ENCODE peak calls at places on chromosomes 11 and 22, in ten cellular contexts. One of them, this sample, is unnamed.

GRCh38 chr11:68331338-68331947 is 19.1 kb downstream of the LRP5 start:
- DNase-seq in stomach: no peak
- DNase-seq in CD8-positive, alpha-beta memory T cell: no peak
- DNase-seq in tibial nerve: no peak
- DNase-seq in transverse colon: peak; percentile 51
- DNase-seq in uterus: no peak
- DNase-seq in mesenchymal stem cell: no peak
- DNase-seq in mammary epithelial cell: no peak
- DNase-seq in cardiac muscle cell: no peak
- DNase-seq in neural progenitor cell: no peak
- DNase-seq in this sample: no peak

GRCh38 chr11:73907191-73907590 is 30.4 kb downstream of the PAAF1 start:
- DNase-seq in stomach: no peak
- DNase-seq in CD8-positive, alpha-beta memory T cell: peak; percentile 10
- DNase-seq in tibial nerve: no peak
- DNase-seq in transverse colon: no peak
- DNase-seq in uterus: no peak
- DNase-seq in mesenchymal stem cell: peak; percentile 20
- DNase-seq in mammary epithelial cell: peak; percentile 67
- DNase-seq in cardiac muscle cell: no peak
- DNase-seq in neural progenitor cell: no peak
- DNase-seq in this sample: no peak

GRCh38 chr22:43399980-43400358 is 11.8 kb upstream of the MPPED1 start:
- DNase-seq in stomach: no peak
- DNase-seq in CD8-positive, alpha-beta memory T cell: no peak
- DNase-seq in tibial nerve: no peak
- DNase-seq in transverse colon: no peak
- DNase-seq in uterus: no peak
- DNase-seq in mesenchymal stem cell: no peak
- DNase-seq in mammary epithelial cell: no peak
- DNase-seq in cardiac muscle cell: no peak
- DNase-seq in neural progenitor cell: no peak
- DNase-seq in this sample: no peak

GRCh38 chr22:40578171-40578570 is 58.3 kb downstream of the MRTFA start:
- DNase-seq in stomach: no peak
- DNase-seq in CD8-positive, alpha-beta memory T cell: no peak
- DNase-seq in tibial nerve: no peak
- DNase-seq in transverse colon: no peak
- DNase-seq in uterus: no peak
- DNase-seq in mesenchymal stem cell: no peak
- DNase-seq in mammary epithelial cell: no peak
- DNase-seq in cardiac muscle cell: no peak
- DNase-seq in neural progenitor cell: no peak
- DNase-seq in this sample: no peak

GRCh38 chr11:8283510-8284272 is 20.0 kb upstream of the LMO1 start:
- DNase-seq in stomach: no peak
- DNase-seq in CD8-positive, alpha-beta memory T cell: no peak
- DNase-seq in tibial nerve: no peak
- DNase-seq in transverse colon: no peak
- DNase-seq in uterus: no peak
- DNase-seq in mesenchymal stem cell: peak; percentile 18
- DNase-seq in mammary epithelial cell: no peak
- DNase-seq in cardiac muscle cell: peak; percentile 91
- DNase-seq in neural progenitor cell: peak; percentile 67
- DNase-seq in this sample: no peak

GRCh38 chr11:42768576-42768975 is 543.2 kb upstream of the API5 start:
- DNase-seq in stomach: no peak
- DNase-seq in CD8-positive, alpha-beta memory T cell: no peak
- DNase-seq in tibial nerve: no peak
- DNase-seq in transverse colon: no peak
- DNase-seq in uterus: no peak
- DNase-seq in mesenchymal stem cell: no peak
- DNase-seq in mammary epithelial cell: no peak
- DNase-seq in cardiac muscle cell: no peak
- DNase-seq in neural progenitor cell: no peak
- DNase-seq in this sample: no peak

GRCh38 chr22:26565181-26565580 is 24.8 kb downstream of the TPST2 start:
- DNase-seq in stomach: no peak
- DNase-seq in CD8-positive, alpha-beta memory T cell: no peak
- DNase-seq in tibial nerve: no peak
- DNase-seq in transverse colon: no peak
- DNase-seq in uterus: no peak
- DNase-seq in mesenchymal stem cell: no peak
- DNase-seq in mammary epithelial cell: peak; percentile 51
- DNase-seq in cardiac muscle cell: no peak
- DNase-seq in neural progenitor cell: no peak
- DNase-seq in this sample: no peak

GRCh38 chr11:76610871-76611475 is 59.6 kb downstream of the LRRC32 start:
- DNase-seq in stomach: no peak
- DNase-seq in CD8-positive, alpha-beta memory T cell: no peak
- DNase-seq in tibial nerve: no peak
- DNase-seq in transverse colon: no peak
- DNase-seq in uterus: no peak
- DNase-seq in mesenchymal stem cell: peak; percentile 26
- DNase-seq in mammary epithelial cell: no peak
- DNase-seq in cardiac muscle cell: peak; percentile 94
- DNase-seq in neural progenitor cell: no peak
- DNase-seq in this sample: no peak

GRCh38 chr11:66353762-66354161 is 6.3 kb upstream of the B4GAT1 start:
- DNase-seq in stomach: peak; percentile 61
- DNase-seq in CD8-positive, alpha-beta memory T cell: no peak
- DNase-seq in tibial nerve: no peak
- DNase-seq in transverse colon: no peak
- DNase-seq in uterus: no peak
- DNase-seq in mesenchymal stem cell: peak; percentile 52
- DNase-seq in mammary epithelial cell: no peak
- DNase-seq in cardiac muscle cell: no peak
- DNase-seq in neural progenitor cell: no peak
- DNase-seq in this sample: no peak

GRCh38 chr11:73324665-73325035 is 16.6 kb downstream of the ARHGEF17 start:
- DNase-seq in stomach: no peak
- DNase-seq in CD8-positive, alpha-beta memory T cell: no peak
- DNase-seq in tibial nerve: no peak
- DNase-seq in transverse colon: no peak
- DNase-seq in uterus: no peak
- DNase-seq in mesenchymal stem cell: no peak
- DNase-seq in mammary epithelial cell: no peak
- DNase-seq in cardiac muscle cell: no peak
- DNase-seq in neural progenitor cell: no peak
- DNase-seq in this sample: no peak

GRCh38 chr22:48227341-48228018 is 1465.0 kb downstream of the TBC1D22A start:
- DNase-seq in stomach: no peak
- DNase-seq in CD8-positive, alpha-beta memory T cell: no peak
- DNase-seq in tibial nerve: no peak
- DNase-seq in transverse colon: no peak
- DNase-seq in uterus: no peak
- DNase-seq in mesenchymal stem cell: no peak
- DNase-seq in mammary epithelial cell: no peak
- DNase-seq in cardiac muscle cell: no peak
- DNase-seq in neural progenitor cell: no peak
- DNase-seq in this sample: no peak

DNA sequence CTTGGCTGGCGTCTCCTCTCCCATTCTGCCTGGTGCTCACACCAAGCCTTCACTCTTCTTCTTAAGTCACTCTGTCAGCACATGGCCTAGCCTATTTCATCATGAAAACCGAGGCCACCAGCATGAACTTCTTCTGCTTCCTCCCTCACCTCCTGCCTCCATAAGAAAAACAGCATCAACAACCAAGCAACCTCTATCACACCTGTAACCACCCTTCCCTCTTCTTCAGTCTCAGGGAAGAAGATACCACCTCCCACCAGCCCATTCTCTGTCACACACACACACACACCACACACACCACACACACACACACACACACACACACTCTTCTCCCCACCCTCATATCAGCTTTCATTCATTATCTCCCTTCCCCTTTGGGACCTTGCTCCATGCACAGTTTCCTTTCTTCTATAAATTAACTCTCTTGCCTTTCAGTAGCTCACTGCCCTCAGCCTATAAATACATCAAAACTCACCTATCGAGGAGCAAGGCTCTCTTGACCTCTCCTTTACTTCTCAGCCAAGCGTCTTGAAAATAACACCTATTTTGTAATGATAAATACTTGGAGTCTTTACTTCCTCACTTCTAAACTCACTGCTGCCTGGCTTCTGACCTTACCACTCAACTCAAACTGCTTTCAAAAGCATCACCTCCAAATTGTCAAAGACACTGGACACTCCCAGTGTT is 36.5 kb downstream of the SC5D start:
- DNase-seq in stomach: no peak
- DNase-seq in CD8-positive, alpha-beta memory T cell: peak; percentile 6
- DNase-seq in tibial nerve: no peak
- DNase-seq in transverse colon: no peak
- DNase-seq in uterus: no peak
- DNase-seq in mesenchymal stem cell: no peak
- DNase-seq in mammary epithelial cell: no peak
- DNase-seq in cardiac muscle cell: no peak
- DNase-seq in neural progenitor cell: no peak
- DNase-seq in this sample: no peak
- H3K27ac ChIP-seq in stomach: no peak overlapping the region
- H3K27ac ChIP-seq in CD8-positive, alpha-beta memory T cell: no peak overlapping the region
- H3K27ac ChIP-seq in tibial nerve: no peak overlapping the region
- H3K27ac ChIP-seq in transverse colon: no peak overlapping the region
- H3K27ac ChIP-seq in uterus: no peak overlapping the region
- H3K27ac ChIP-seq in mesenchymal stem cell: no peak overlapping the region
- H3K27ac ChIP-seq in mammary epithelial cell: no peak overlapping the region
- H3K27ac ChIP-seq in cardiac muscle cell: no peak overlapping the region
- H3K27ac ChIP-seq in neural progenitor cell: no peak overlapping the region
- H3K27ac ChIP-seq in this sample: no peak overlapping the region

DNA sequence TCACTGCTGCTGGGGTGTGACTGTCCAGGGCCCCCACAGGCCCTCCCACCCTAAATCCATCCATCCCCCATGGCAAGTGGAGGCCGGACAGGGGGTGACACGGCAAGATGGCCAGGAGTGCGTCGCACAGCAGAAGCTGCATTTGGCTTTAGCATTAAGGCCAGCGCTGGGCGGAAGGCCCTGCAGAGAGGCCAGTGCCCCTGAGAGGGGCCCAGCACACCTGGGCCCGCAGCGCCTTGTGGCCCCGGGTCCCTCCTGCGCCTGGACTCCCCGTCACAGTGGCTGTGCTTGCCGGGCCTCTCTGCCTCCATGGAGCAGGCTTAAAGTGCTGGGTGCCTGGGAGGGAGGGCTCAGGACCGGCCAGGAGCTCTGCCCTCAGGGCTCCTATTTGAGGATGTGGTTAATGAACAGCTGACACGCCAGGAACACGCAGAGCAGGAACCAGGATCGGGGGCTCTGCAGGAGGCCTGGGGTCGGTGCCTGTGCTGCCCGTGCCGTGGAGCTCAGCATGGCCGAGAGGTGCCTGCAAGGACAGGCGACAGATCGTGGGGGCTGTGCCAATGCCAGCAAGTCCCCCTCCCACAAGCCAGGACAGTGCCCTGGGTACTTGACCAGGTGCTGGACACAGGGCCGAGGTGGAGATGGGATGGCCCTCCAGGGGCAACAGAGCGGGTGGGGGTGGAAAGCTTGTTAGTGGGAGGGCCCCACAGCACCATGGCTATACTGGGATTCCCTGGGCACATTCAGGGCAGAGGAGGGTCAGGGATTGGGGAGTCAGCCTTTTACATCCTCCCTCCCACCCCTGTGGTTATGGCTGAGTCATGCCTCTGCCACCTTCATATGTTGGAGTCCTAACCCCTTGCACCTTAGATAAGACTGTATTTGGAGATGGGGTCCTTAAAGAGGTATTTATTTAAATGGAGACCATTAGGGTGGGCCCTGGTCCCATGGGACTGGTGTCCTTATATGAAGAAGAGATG is 30.9 kb upstream of the CARS1 start:
- DNase-seq in stomach: no peak
- DNase-seq in CD8-positive, alpha-beta memory T cell: no peak
- DNase-seq in tibial nerve: no peak
- DNase-seq in transverse colon: no peak
- DNase-seq in uterus: no peak
- DNase-seq in mesenchymal stem cell: peak; percentile 24
- DNase-seq in mammary epithelial cell: peak; percentile 39
- DNase-seq in cardiac muscle cell: no peak
- DNase-seq in neural progenitor cell: no peak
- DNase-seq in this sample: peak; percentile 52
- H3K4me1 ChIP-seq in stomach: no peaks in the 10 kb centered on the region
- H3K4me1 ChIP-seq in CD8-positive, alpha-beta memory T cell: no peaks in the 10 kb centered on the region
- H3K4me1 ChIP-seq in tibial nerve: no peaks in the 10 kb centered on the region
- H3K4me1 ChIP-seq in transverse colon: peaks cover 3% of the 10 kb centered on the region
- H3K4me1 ChIP-seq in uterus: no peaks in the 10 kb centered on the region
- H3K4me1 ChIP-seq in mesenchymal stem cell: peaks cover 30% of the 10 kb centered on the region
- H3K4me1 ChIP-seq in mammary epithelial cell: peaks cover 12% of the 10 kb centered on the region
- H3K4me1 ChIP-seq in cardiac muscle cell: no peaks in the 10 kb centered on the region
- H3K4me1 ChIP-seq in neural progenitor cell: no peaks in the 10 kb centered on the region
- H3K4me1 ChIP-seq in this sample: peaks cover 6% of the 10 kb centered on the region

GRCh38 chr11:70326365-70326803 is 55.9 kb downstream of the PPFIA1 start:
- DNase-seq in stomach: peak; percentile 24
- DNase-seq in CD8-positive, alpha-beta memory T cell: no peak
- DNase-seq in tibial nerve: peak; percentile 67
- DNase-seq in transverse colon: peak; percentile 27
- DNase-seq in uterus: peak; percentile 69
- DNase-seq in mesenchymal stem cell: peak; percentile 75
- DNase-seq in mammary epithelial cell: no peak
- DNase-seq in cardiac muscle cell: no peak
- DNase-seq in neural progenitor cell: no peak
- DNase-seq in this sample: no peak
- H3K27ac ChIP-seq in stomach: peak overlapping the region; percentile 64
- H3K27ac ChIP-seq in CD8-positive, alpha-beta memory T cell: no peak overlapping the region
- H3K27ac ChIP-seq in tibial nerve: peak overlapping the region; percentile 40
- H3K27ac ChIP-seq in transverse colon: peak overlapping the region; percentile 62
- H3K27ac ChIP-seq in uterus: peak overlapping the region; percentile 77
- H3K27ac ChIP-seq in mesenchymal stem cell: no peak overlapping the region
- H3K27ac ChIP-seq in mammary epithelial cell: no peak overlapping the region
- H3K27ac ChIP-seq in cardiac muscle cell: no peak overlapping the region
- H3K27ac ChIP-seq in neural progenitor cell: no peak overlapping the region
- H3K27ac ChIP-seq in this sample: no peak overlapping the region

GRCh38 chr11:111421251-111421650 is 42.2 kb upstream of the POU2AF1 start:
- DNase-seq in stomach: no peak
- DNase-seq in CD8-positive, alpha-beta memory T cell: no peak
- DNase-seq in tibial nerve: no peak
- DNase-seq in transverse colon: no peak
- DNase-seq in uterus: no peak
- DNase-seq in mesenchymal stem cell: no peak
- DNase-seq in mammary epithelial cell: no peak
- DNase-seq in cardiac muscle cell: no peak
- DNase-seq in neural progenitor cell: no peak
- DNase-seq in this sample: no peak
- H3K4me1 ChIP-seq in stomach: peaks cover 36% of the 10 kb centered on the region
- H3K4me1 ChIP-seq in CD8-positive, alpha-beta memory T cell: peaks cover 7% of the 10 kb centered on the region
- H3K4me1 ChIP-seq in tibial nerve: peaks cover 5% of the 10 kb centered on the region
- H3K4me1 ChIP-seq in transverse colon: peaks cover 39% of the 10 kb centered on the region
- H3K4me1 ChIP-seq in uterus: peaks cover 8% of the 10 kb centered on the region
- H3K4me1 ChIP-seq in mesenchymal stem cell: no peaks in the 10 kb centered on the region
- H3K4me1 ChIP-seq in mammary epithelial cell: peaks cover under 1% of the 10 kb centered on the region
- H3K4me1 ChIP-seq in cardiac muscle cell: peaks cover 10% of the 10 kb centered on the region
- H3K4me1 ChIP-seq in neural progenitor cell: no peaks in the 10 kb centered on the region
- H3K4me1 ChIP-seq in this sample: no peaks in the 10 kb centered on the region

GRCh38 chr11:63536669-63537292 is at the start of gene PLAAT4:
- DNase-seq in stomach: peak; percentile 54
- DNase-seq in CD8-positive, alpha-beta memory T cell: peak; percentile 52
- DNase-seq in tibial nerve: peak; percentile 33
- DNase-seq in transverse colon: peak; percentile 41
- DNase-seq in uterus: peak; percentile 46
- DNase-seq in mesenchymal stem cell: peak; percentile 72
- DNase-seq in mammary epithelial cell: peak; percentile 29
- DNase-seq in cardiac muscle cell: no peak
- DNase-seq in neural progenitor cell: no peak
- DNase-seq in this sample: no peak
- H3K27ac ChIP-seq in stomach: peak within 1 kb of the TSS; percentile 91
- H3K27ac ChIP-seq in CD8-positive, alpha-beta memory T cell: peak within 1 kb of the TSS; percentile 69
- H3K27ac ChIP-seq in tibial nerve: peak within 1 kb of the TSS; percentile 64
- H3K27ac ChIP-seq in transverse colon: peak within 1 kb of the TSS; percentile 88
- H3K27ac ChIP-seq in uterus: peak within 1 kb of the TSS; percentile 94
- H3K27ac ChIP-seq in mesenchymal stem cell: peak within 1 kb of the TSS; percentile 80
- H3K27ac ChIP-seq in mammary epithelial cell: no peak within 1 kb of the TSS
- H3K27ac ChIP-seq in cardiac muscle cell: no peak within 1 kb of the TSS
- H3K27ac ChIP-seq in neural progenitor cell: no peak within 1 kb of the TSS
- H3K27ac ChIP-seq in this sample: no peak within 1 kb of the TSS

GRCh38 chr22:23270212-23270733 is 90.0 kb downstream of the BCR start:
- DNase-seq in stomach: no peak
- DNase-seq in CD8-positive, alpha-beta memory T cell: no peak
- DNase-seq in tibial nerve: no peak
- DNase-seq in transverse colon: no peak
- DNase-seq in uterus: no peak
- DNase-seq in mesenchymal stem cell: peak; percentile 17
- DNase-seq in mammary epithelial cell: no peak
- DNase-seq in cardiac muscle cell: no peak
- DNase-seq in neural progenitor cell: peak; percentile 34
- DNase-seq in this sample: no peak
- H3K4me1 ChIP-seq in stomach: peaks cover 3% of the 10 kb centered on the region
- H3K4me1 ChIP-seq in CD8-positive, alpha-beta memory T cell: no peaks in the 10 kb centered on the region
- H3K4me1 ChIP-seq in tibial nerve: no peaks in the 10 kb centered on the region
- H3K4me1 ChIP-seq in transverse colon: no peaks in the 10 kb centered on the region
- H3K4me1 ChIP-seq in uterus: no peaks in the 10 kb centered on the region
- H3K4me1 ChIP-seq in mesenchymal stem cell: peaks cover 3% of the 10 kb centered on the region
- H3K4me1 ChIP-seq in mammary epithelial cell: no peaks in the 10 kb centered on the region
- H3K4me1 ChIP-seq in cardiac muscle cell: no peaks in the 10 kb centered on the region
- H3K4me1 ChIP-seq in neural progenitor cell: peaks cover 18% of the 10 kb centered on the region
- H3K4me1 ChIP-seq in this sample: no peaks in the 10 kb centered on the region